ENCODE peak calls at places on chromosomes 16 and 17, in five cellular contexts. G is pancreas; K is HepG2; N is H1; T is CD8-positive, alpha-beta T cell. R is an unnamed sample.

GRCh38 chr17:40025991-40026815 is 11.0 kb downstream of the CSF3 start:
- DNase-seq in N (no peak), T (peak), K (no peak), G (no peak), R (no peak)

GRCh38 chr17:53462393-53462811 is 360.3 kb upstream of the KIF2B start:
- DNase-seq in N (no peak), K (no peak), G (no peak), T (no peak), R (no peak)

GRCh38 chr17:835263-835662 is 53.1 kb downstream of the MRM3 start:
- DNase-seq in G (no peak), T (no peak), N (no peak), K (peak), R (no peak)

GRCh38 chr17:72193395-72194106 is 72.7 kb downstream of the SOX9 start:
- DNase-seq in G (no peak), T (no peak), N (no peak), K (no peak), R (no peak)

GRCh38 chr17:50241431-50241830 is 32.8 kb upstream of the TMEM92 start:
- DNase-seq in G (no peak), K (no peak), N (no peak), T (no peak), R (no peak)

GRCh38 chr16:49643429-49644142 is 212.3 kb downstream of the ZNF423 start:
- DNase-seq in T (no peak), G (no peak), K (no peak), N (no peak), R (no peak)

GRCh38 chr16:19698480-19699465 is 19.3 kb downstream of the KNOP1 start:
- DNase-seq in G (peak), T (no peak), N (no peak), K (no peak), R (no peak)

GRCh38 chr16:69595127-69596036 is 29.6 kb downstream of the NFAT5 start:
- DNase-seq in T (no peak), G (no peak), N (no peak), K (peak), R (no peak)

GRCh38 chr17:78675316-78675616 is 98.1 kb upstream of the DNAH17 start:
- DNase-seq in N (no peak), K (no peak), G (no peak), T (no peak), R (no peak)

GRCh38 chr17:78672880-78673371 is 95.7 kb upstream of the DNAH17 start:
- DNase-seq in T (no peak), K (no peak), N (no peak), G (no peak), R (no peak)

GRCh38 chr17:78674595-78675315 is 97.6 kb upstream of the DNAH17 start:
- DNase-seq in T (no peak), G (peak), K (no peak), N (peak), R (no peak)

GRCh38 chr17:78673395-78673794 is 96.2 kb upstream of the DNAH17 start:
- DNase-seq in T (no peak), N (no peak), G (no peak), K (no peak), R (no peak)

DNA sequence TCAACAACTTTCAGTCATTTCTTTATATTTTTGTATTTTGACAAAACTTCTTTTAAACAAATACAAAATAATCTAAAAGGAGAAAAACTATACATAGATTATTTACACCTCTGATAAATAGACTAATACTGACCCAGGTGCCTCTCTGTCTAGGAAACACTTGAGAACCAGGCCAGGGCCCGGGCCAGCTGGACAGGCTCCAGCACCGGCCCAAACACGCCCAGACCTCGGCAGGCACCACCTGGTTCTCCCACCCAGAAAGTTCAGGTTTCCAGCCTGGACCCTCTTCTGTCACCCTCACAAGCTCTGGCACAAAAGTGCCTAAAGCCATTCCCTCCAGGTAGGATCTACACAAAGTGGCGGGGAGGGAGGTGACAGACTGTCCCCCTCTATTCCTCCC is 97.0 kb upstream of the DNAH17 start:
- DNase-seq in K (no peak), T (no peak), N (no peak), G (peak), R (no peak)
- H3K27ac ChIP-seq in K (no peak), T (no peak), N (no peak), G (no peak), R (no peak)

GRCh38 chr16:85093705-85094104 is 18.6 kb downstream of the CIBAR2 start:
- DNase-seq in N (no peak), T (no peak), G (no peak), K (no peak), R (no peak)

GRCh38 chr16:85091522-85091910 is 20.8 kb downstream of the CIBAR2 start:
- DNase-seq in N (no peak), K (no peak), G (no peak), T (no peak), R (no peak)

GRCh38 chr16:85090873-85091521 is 21.3 kb downstream of the CIBAR2 start:
- DNase-seq in K (no peak), N (no peak), T (no peak), G (peak), R (no peak)

GRCh38 chr16:85092851-85093250 is 19.4 kb downstream of the CIBAR2 start:
- DNase-seq in N (no peak), G (no peak), K (no peak), T (no peak), R (no peak)

DNA sequence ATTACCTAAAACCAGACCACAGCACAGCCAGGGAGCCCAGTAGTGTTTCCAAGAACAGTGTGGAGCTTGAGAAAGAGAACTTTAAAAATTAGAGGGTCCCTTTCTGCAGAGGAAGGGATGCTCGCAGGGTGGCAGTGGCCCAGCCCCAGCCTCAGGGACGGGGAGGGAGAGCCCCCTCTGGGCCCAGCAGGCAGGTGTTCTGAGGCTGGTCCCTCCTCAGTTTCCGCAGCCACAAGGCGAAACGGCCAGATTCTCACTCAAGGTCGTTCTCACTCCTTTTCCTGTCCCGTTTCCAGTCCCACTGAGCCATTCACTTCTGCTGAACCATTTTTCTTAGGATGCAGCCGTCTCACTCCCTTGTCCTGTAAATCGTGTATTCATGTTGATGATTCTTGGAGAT is 20.0 kb downstream of the CIBAR2 start:
- DNase-seq in T (no peak), K (no peak), N (no peak), G (no peak), R (no peak)
- H3K27ac ChIP-seq in T (no peak), K (no peak), N (no peak), G (no peak), R (no peak)

DNA sequence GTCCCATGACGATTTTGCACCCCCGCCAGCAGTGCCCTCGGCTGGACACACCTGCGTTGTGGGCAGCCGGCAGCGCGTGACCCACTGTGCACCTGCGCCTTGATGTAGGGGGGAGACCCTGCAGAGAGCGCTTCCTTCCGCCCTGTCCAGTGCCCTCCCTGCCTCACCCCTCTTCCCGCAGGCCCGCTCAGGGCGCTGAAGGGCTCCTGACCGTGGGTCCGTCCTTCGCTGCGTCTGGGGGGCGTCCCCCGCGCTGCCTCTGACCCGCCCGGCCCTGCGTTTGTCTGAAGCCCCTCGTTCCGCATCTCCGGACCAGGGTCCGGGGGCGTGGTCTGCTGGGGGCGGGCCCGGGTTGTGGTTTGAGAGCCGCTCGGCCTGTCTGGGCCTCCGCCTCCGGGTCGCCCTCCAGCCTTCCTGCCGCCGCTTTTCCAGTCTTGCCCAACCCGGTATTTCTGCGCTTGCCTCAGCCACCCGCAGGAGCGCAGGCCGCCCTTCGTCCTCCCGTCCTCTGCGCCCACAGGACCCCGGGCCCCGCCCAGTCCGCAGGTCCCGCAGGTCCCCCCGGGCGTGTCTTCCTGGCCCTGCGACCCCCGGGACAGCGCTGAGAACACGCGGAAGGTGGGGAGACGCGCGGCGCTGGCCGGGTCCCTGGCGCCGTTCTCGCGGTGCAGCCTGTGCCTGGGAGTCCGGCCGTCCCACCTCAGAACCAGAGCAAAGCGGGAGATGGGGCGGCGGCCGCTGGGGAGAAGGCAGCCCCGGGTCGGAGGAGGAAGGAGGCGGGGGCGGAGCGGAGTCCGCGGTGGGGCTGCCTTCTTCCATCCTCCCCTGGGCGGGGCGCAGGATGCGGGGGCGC is 4.0 kb upstream of the IL17C start:
- DNase-seq in N (peak), G (no peak), K (no peak), T (peak), R (no peak)
- H3K27ac ChIP-seq in N (no peak), G (no peak), K (no peak), T (peak), R (no peak)

GRCh38 chr17:19510903-19511302 is 22.8 kb upstream of the SLC47A1 start:
- DNase-seq in T (no peak), K (no peak), N (no peak), G (no peak), R (no peak)
- H3K27ac ChIP-seq in T (no peak), K (no peak), N (no peak), G (no peak), R (no peak)

GRCh38 chr16:84226026-84226425 is 13.8 kb downstream of the KCNG4 start:
- DNase-seq in K (no peak), T (no peak), N (no peak), G (no peak), R (no peak)

GRCh38 chr16:84225571-84225970 is 14.2 kb downstream of the KCNG4 start:
- DNase-seq in N (no peak), K (no peak), T (no peak), G (no peak), R (no peak)

GRCh38 chr16:84228321-84228838 is 11.4 kb downstream of the KCNG4 start:
- DNase-seq in K (peak), T (no peak), N (peak), G (no peak), R (peak)

GRCh38 chr16:84229421-84229820 is 10.4 kb downstream of the KCNG4 start:
- DNase-seq in N (no peak), G (no peak), T (no peak), K (no peak), R (no peak)

GRCh38 chr16:84227548-84227947 is 12.3 kb downstream of the KCNG4 start:
- DNase-seq in G (no peak), K (no peak), N (no peak), T (no peak), R (no peak)
- H3K27ac ChIP-seq in G (no peak), K (no peak), N (no peak), T (no peak), R (no peak)

DNA sequence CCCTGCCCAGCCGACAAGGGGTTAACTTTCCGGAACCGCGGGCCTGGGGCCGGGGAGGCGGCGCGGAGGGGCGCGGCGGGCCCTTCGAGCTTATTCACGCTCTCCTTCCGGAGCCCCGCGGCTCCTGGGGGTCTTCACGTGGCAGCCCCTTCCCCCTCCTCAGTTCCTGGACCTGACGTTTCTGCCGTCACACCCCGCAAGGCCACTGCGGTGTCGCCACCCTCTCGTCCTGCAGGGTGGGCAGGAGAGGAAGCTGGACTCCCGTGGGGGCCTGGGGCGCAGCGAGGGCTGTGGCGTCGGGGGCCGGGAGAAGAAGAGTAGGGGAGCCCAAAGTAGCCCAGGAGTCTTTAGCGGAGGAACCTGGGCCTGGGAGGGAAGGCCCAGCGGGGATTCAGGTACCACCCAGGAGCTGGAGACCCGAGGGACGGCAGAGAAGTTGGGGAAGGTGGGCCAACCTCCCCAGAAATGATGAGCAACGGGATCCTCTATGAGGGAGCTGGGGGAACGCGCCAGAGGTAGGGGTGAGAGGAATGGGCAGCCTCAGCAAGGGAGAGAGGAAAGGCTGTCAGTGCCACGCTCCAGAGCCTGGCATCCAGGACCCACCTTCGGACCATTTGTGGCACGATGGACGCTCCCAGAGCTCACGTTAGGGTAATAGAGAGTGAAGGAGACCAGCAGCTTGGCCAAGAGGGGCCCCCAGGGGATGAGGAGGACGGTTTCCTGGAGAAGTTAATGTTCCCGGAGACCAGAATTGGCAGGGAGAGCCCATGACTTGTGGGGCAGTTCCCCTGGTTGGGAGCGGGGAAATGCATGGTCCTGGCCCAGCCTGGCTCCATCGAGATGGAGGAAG is 3.3 kb upstream of the HIC1 start:
- DNase-seq in T (no peak), K (no peak), N (no peak), G (peak), R (no peak)
- H3K27ac ChIP-seq in T (no peak), K (no peak), N (no peak), G (no peak), R (no peak)